ENCODE peak calls at places on chromosomes 3 and 15, in five cellular contexts. R, M, L, D and P are unnamed samples.

GRCh38 chr3:190562866-190563525 is 49.1 kb downstream of the IL1RAP start:
- DNase-seq in R (no peak), M (peak; percentile 3), L (no peak), D (no peak), P (no peak)

GRCh38 chr3:190378240-190378891 is 9.6 kb upstream of the CLDN16 start:
- DNase-seq in R (no peak), M (no peak), L (no peak), D (no peak), P (no peak)

GRCh38 chr15:92954578-92954977 is 54.5 kb downstream of the CHD2 start:
- DNase-seq in D (peak; percentile 33), L (no peak), R (no peak), M (no peak), P (peak; percentile 32)

GRCh38 chr3:137438561-137438960 is 325.6 kb upstream of the SOX14 start:
- DNase-seq in L (no peak), D (no peak), R (no peak), M (no peak), P (no peak)

GRCh38 chr3:12750223-12750622 is 8.8 kb downstream of the TMEM40 start:
- DNase-seq in R (no peak), M (peak; percentile 47), D (peak; percentile 31), L (no peak), P (peak; percentile 59)

GRCh38 chr3:185764168-185764988 is 60.5 kb downstream of the IGF2BP2 start:
- DNase-seq in R (no peak), D (no peak), L (no peak), M (no peak), P (no peak)

GRCh38 chr3:14377838-14378169 is 24.6 kb upstream of the SLC6A6 start:
- DNase-seq in L (no peak), R (peak; percentile 25), D (no peak), M (no peak), P (no peak)

GRCh38 chr3:104763007-104763406 is 603.7 kb upstream of the ALCAM start:
- DNase-seq in D (no peak), M (no peak), R (no peak), L (no peak), P (no peak)

GRCh38 chr3:41301548-41301947 is 102.2 kb downstream of the CTNNB1 start:
- DNase-seq in R (no peak), D (no peak), L (no peak), M (no peak), P (no peak)

GRCh38 chr3:68018275-68018674 is 363.9 kb upstream of the SUCLG2 start:
- DNase-seq in M (no peak), R (no peak), L (no peak), D (no peak), P (no peak)

GRCh38 chr15:32844118-32844711 is 126.4 kb downstream of the GREM1 start:
- DNase-seq in R (no peak), D (peak; percentile 30), L (peak; percentile 50), M (peak; percentile 40), P (peak; percentile 27)

GRCh38 chr3:151467069-151467468 is 6.2 kb upstream of the IGSF10 start:
- DNase-seq in D (no peak), R (no peak), L (no peak), M (no peak), P (no peak)

DNA sequence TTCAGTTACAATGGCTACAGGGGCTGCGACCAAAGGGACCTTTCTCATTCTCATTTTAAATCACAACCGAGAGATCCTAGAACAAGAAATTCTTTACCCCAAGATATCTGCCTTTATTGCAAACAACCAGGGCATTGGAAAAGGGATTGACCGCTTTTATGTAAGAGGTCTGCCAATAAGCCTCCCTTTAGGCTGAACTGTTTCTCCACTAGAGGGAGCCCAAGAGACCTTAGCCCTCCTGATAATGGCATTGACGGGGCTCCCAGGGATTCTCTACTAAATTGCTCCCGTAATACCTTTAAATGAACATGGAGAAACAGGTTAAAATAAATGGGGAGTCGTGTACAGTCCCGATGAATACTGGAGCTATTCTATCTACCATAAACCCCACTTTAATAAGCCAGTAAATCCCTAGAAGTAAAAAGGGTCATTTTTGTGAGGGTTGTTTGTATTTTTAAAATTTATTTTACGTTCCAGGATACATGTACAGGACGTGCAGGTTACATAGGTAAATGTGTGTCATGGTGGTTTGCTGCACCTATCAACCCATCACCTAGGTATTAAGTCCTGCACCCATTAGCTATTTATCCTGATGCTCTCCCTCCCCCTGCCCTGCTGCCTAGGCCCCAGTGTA is 7.5 kb upstream of the IGSF10 start:
- DNase-seq in R (no peak), L (peak; percentile 58), D (peak; percentile 63), M (peak; percentile 73), P (peak; percentile 58)
- TF ChIP-seq ZBTB33 in R (no peak), L (no peak), D (no peak), M (no peak), P (no peak)

GRCh38 chr3:195101927-195102608 is 168.9 kb downstream of the XXYLT1 start:
- DNase-seq in D (no peak), M (no peak), L (no peak), R (no peak), P (no peak)

GRCh38 chr3:195102609-195103467 is 168.1 kb downstream of the XXYLT1 start:
- DNase-seq in R (no peak), L (no peak), D (no peak), M (peak; percentile 61), P (peak; percentile 61)

GRCh38 chr3:195098741-195099525 is 172.0 kb downstream of the XXYLT1 start:
- DNase-seq in D (no peak), M (no peak), L (no peak), R (no peak), P (no peak)

GRCh38 chr3:195099976-195100755 is 170.8 kb downstream of the XXYLT1 start:
- DNase-seq in R (no peak), D (no peak), M (no peak), L (no peak), P (no peak)

DNA sequence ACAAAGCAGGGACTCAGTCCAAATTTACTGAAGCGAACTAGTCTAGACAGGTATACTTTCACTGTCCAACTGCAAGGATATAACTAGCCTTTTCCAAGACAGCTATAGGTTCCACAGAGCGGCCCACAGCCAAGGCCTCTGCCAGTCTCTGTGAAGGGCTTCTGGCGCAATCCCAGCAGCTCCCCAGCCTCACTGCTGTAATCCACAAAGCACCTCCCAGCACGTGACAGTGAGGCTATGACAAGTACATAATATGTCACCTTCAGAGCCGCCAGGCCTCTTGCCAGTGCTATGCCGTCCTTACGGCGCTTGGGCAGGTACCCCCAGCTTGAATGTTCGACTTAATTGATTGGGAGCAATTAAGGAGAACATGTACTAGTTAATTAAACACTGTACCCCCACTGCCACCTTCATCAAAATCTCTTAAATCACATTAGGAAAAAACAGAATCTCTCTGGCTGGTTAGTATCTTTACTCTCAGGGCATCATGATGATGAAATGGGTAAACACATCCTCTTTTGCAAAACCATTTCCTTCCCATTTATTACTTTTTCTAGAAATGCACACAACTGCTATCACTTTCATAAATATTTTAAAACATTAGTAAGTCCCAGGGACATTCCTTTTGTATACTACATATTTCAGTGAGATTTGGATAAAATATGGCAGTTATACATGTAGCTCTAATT is 169.9 kb downstream of the XXYLT1 start:
- DNase-seq in M (no peak), D (no peak), L (peak; percentile 76), R (no peak), P (no peak)
- TF ChIP-seq ZBTB33 in M (no peak), D (peak; percentile 34), L (no peak), R (no peak), P (no peak)

DNA sequence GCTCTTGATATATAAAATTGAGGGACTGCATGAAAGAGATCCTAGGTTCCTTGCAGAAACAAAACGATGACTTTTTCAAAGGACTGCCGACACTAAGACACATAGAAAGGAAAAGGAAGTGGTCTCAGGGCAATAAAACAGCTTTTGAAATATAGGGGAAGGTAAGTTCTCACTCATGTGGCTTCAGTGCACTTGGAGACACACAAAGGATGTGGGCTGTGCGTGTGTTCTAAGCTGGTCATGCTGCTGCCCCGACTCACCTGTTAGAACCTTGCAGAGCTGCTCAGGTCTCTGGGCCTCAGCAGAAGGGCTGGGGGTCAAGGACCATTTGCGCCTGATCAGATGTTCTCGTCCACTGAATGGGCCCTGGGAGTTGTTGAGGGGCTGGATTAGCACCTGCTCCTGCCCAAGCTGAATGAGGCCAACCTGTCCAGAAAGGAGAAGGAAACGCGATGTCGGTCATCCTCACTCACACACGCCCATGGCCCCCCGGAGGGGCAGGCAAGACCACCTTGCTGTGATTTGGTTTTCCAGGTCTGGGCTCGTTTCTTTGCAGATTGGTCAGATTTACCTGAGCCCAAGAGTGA is 11.1 kb downstream of the ADAMTS17 start:
- DNase-seq in D (no peak), M (no peak), L (no peak), R (no peak), P (no peak)
- TF ChIP-seq ZBTB33 in D (no peak), M (no peak), L (no peak), R (no peak), P (no peak)

GRCh38 chr15:38520035-38520434 is 44.6 kb downstream of the RASGRP1 start:
- DNase-seq in D (no peak), L (no peak), M (no peak), R (no peak), P (no peak)
- TF ChIP-seq ZBTB33 in D (no peak), L (no peak), M (no peak), R (no peak), P (no peak)

GRCh38 chr3:47096955-47097354 is 67.0 kb downstream of the SETD2 start:
- DNase-seq in R (no peak), M (no peak), D (no peak), L (no peak), P (no peak)
- TF ChIP-seq ZBTB33 in R (no peak), M (no peak), D (no peak), L (no peak), P (no peak)

GRCh38 chr15:39315200-39315599 is 265.7 kb upstream of the THBS1 start:
- DNase-seq in L (no peak), M (no peak), R (no peak), D (no peak), P (no peak)
- TF ChIP-seq ZBTB33 in L (no peak), M (no peak), R (no peak), D (no peak), P (no peak)

GRCh38 chr15:52102468-52102867 is 10.1 kb downstream of the BCL2L10 start:
- DNase-seq in R (no peak), M (no peak), L (no peak), D (no peak), P (no peak)

GRCh38 chr15:52099654-52100272 is 12.8 kb downstream of the BCL2L10 start:
- DNase-seq in R (no peak), M (no peak), D (no peak), L (no peak), P (no peak)

GRCh38 chr15:52098328-52098727 is 14.2 kb downstream of the BCL2L10 start:
- DNase-seq in D (no peak), M (no peak), R (no peak), L (no peak), P (no peak)

GRCh38 chr15:52101542-52102340 is 10.8 kb downstream of the BCL2L10 start:
- DNase-seq in R (peak; percentile 93), L (no peak), D (no peak), M (no peak), P (no peak)

DNA sequence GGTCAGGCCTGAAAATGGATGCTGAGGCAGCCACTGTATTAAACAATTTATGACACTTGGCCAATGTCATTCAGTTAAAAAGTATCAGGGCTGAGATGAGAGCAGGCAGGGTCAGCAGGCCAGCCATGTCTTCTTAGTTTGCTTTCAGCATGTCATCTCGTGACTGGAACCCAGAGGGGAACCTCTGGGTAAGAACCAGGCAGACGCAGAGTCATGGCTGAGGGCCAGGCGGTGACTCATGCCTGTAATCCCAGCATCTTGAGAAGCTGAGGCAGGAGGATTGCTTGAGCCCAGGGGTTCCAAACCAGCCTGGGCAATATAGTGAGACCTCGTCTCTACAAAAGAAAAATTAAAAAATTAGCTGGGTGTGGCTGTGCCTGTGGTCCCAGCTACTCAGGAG is 11.8 kb downstream of the BCL2L10 start:
- DNase-seq in L (no peak), M (peak; percentile 35), D (no peak), R (peak; percentile 69), P (peak; percentile 22)
- TF ChIP-seq ZBTB33 in L (no peak), M (no peak), D (no peak), R (no peak), P (no peak)